ENCODE peak calls at places on chromosomes 4 and X, in nine cellular contexts. P is activated CD8-positive, alpha-beta T cell treated with anti-CD3 and anti-CD28 coated beads, Interleukin-2, amount 10 ng/mL, durations not matched to agents 7 days and 5 days; S is heart right ventricle; C is activated naive CD4-positive, alpha-beta T cell treated with anti-CD3 and anti-CD28 coated beads, Interleukin-2, amount 50 U/mL, for 72 hours; R is stimulated activated memory B cell treated with anti-CD40 and anti-IgM and Interleukin-4, amounts not matched to agents 10 μg/mL and 1 μg/mL and 100 μg/mL, for 72 hours; E is Right ventricle myocardium inferior; Y is activated naive CD8-positive, alpha-beta T cell treated with anti-CD3 and anti-CD28 coated beads, Interleukin-2, amount 50 U/mL, for 24 hours; F is body of pancreas; A is psoas muscle. V is an unnamed sample.

GRCh38 chrX:77768787-77769186 is 17.2 kb downstream of the ATRX start:
- ATAC-seq in Y (peak), E (no peak), R (no peak), P (peak), A (no peak), S (no peak), C (no peak), F (no peak), V (no peak)

GRCh38 chr4:165060938-165061337 is 7.3 kb downstream of the TRIM75 start:
- ATAC-seq in E (no peak), A (no peak), S (no peak), Y (no peak), R (no peak), F (no peak), C (no peak), P (no peak), V (no peak)

GRCh38 chr4:5774416-5775056 is 63.5 kb downstream of the EVC start:
- ATAC-seq in P (no peak), F (no peak), Y (no peak), A (no peak), E (no peak), R (no peak), S (no peak), C (no peak), V (no peak)

GRCh38 chr4:106333186-106333585 is 16.8 kb downstream of the AIMP1 start:
- ATAC-seq in C (no peak), P (no peak), A (no peak), F (no peak), S (no peak), Y (no peak), R (no peak), E (no peak), V (no peak)

GRCh38 chrX:19097553-19097952 is 24.7 kb downstream of the ADGRG2 start:
- ATAC-seq in A (no peak), R (no peak), E (no peak), S (no peak), F (no peak), Y (no peak), P (no peak), C (no peak), V (no peak)

GRCh38 chrX:40331766-40332165 is 234.0 kb upstream of the BCOR start:
- ATAC-seq in A (no peak), S (no peak), C (no peak), E (no peak), P (no peak), R (no peak), F (no peak), Y (no peak), V (no peak)

GRCh38 chr4:144313370-144313769 is 172.9 kb upstream of the GYPA start:
- ATAC-seq in A (no peak), S (no peak), F (no peak), C (no peak), E (no peak), R (no peak), P (no peak), Y (no peak), V (no peak)

GRCh38 chrX:125131146-125131545 is 188.5 kb upstream of the TEX13C start:
- ATAC-seq in Y (no peak), A (no peak), R (no peak), E (no peak), F (no peak), S (no peak), C (no peak), P (no peak), V (no peak)

GRCh38 chr4:82561745-82562552 is at the start of gene TMEM150C:
- ATAC-seq in Y (peak), F (peak), A (peak), R (peak), S (peak), E (peak), P (peak), C (peak), V (no peak)

GRCh38 chr4:125382995-125383394 is 68.2 kb downstream of the FAT4 start:
- ATAC-seq in C (no peak), A (no peak), Y (no peak), R (no peak), F (no peak), P (no peak), S (peak), E (no peak), V (no peak)

GRCh38 chr4:121988950-121989349 is 37.1 kb upstream of the TRPC3 start:
- ATAC-seq in S (no peak), A (no peak), Y (no peak), F (no peak), E (no peak), P (no peak), C (no peak), R (no peak), V (no peak)

GRCh38 chr4:154366956-154367355 is 124.6 kb downstream of the DCHS2 start:
- ATAC-seq in S (no peak), R (no peak), C (no peak), F (no peak), Y (no peak), A (no peak), P (no peak), E (no peak), V (no peak)

GRCh38 chr4:37922323-37922722 is 31.4 kb downstream of the TBC1D1 start:
- ATAC-seq in A (no peak), R (no peak), P (peak), F (no peak), S (no peak), E (no peak), Y (peak), C (peak), V (no peak)

GRCh38 chr4:3703677-3704521 is 62.3 kb upstream of the ADRA2C start:
- ATAC-seq in R (no peak), F (no peak), C (no peak), Y (no peak), E (no peak), S (no peak), P (no peak), A (no peak), V (no peak)

GRCh38 chrX:119190736-119191282 is 45.3 kb upstream of the PGRMC1 start:
- ATAC-seq in S (peak), R (no peak), A (peak), Y (no peak), F (no peak), P (no peak), E (peak), C (no peak), V (no peak)

GRCh38 chr4:110042540-110043517 is 130.1 kb downstream of the EGF start:
- ATAC-seq in E (no peak), R (no peak), C (no peak), S (no peak), A (no peak), P (no peak), F (no peak), Y (no peak), V (no peak)

GRCh38 chrX:136754641-136755040 is 26.1 kb downstream of the ARHGEF6 start:
- ATAC-seq in A (peak), Y (peak), P (peak), S (peak), E (peak), F (no peak), R (no peak), C (peak), V (no peak)

GRCh38 chrX:112760697-112761096 is 79.9 kb downstream of the AMOT start:
- ATAC-seq in A (peak), S (no peak), P (no peak), E (no peak), C (no peak), F (no peak), R (peak), Y (no peak), V (no peak)

GRCh38 chr4:40238700-40239548 is 42.1 kb downstream of the RHOH start:
- ATAC-seq in P (peak), E (no peak), F (no peak), R (no peak), Y (peak), C (peak), A (no peak), S (peak), V (peak)

GRCh38 chr4:28966982-28967381 is 1753.2 kb upstream of the PCDH7 start:
- ATAC-seq in S (no peak), P (no peak), Y (no peak), A (no peak), F (no peak), R (no peak), E (no peak), C (no peak), V (no peak)

GRCh38 chrX:103550415-103551051 is 31.2 kb upstream of the RAB40A start:
- ATAC-seq in P (no peak), Y (no peak), S (no peak), R (no peak), C (no peak), F (no peak), A (no peak), E (no peak), V (no peak)

GRCh38 chr4:83262682-83263081 is 21.9 kb downstream of the COQ2 start:
- ATAC-seq in P (no peak), C (no peak), Y (no peak), E (no peak), A (no peak), S (no peak), F (no peak), R (no peak), V (no peak)

GRCh38 chr4:9942921-9943600 is 78.2 kb downstream of the SLC2A9 start:
- ATAC-seq in S (no peak), E (no peak), F (no peak), P (no peak), R (no peak), A (no peak), Y (no peak), C (no peak), V (no peak)

GRCh38 chrX:69045616-69046345 is 119.5 kb downstream of the PJA1 start:
- ATAC-seq in A (no peak), R (no peak), F (no peak), E (no peak), C (no peak), P (no peak), S (no peak), Y (no peak), V (no peak)

GRCh38 chr4:165682621-165683020 is 190.4 kb upstream of the TLL1 start:
- ATAC-seq in F (no peak), R (no peak), Y (no peak), E (no peak), S (no peak), A (no peak), P (no peak), C (no peak), V (no peak)

GRCh38 chrX:68443155-68443868 is 10.0 kb upstream of the OPHN1 start:
- ATAC-seq in A (no peak), E (no peak), C (no peak), R (no peak), S (no peak), Y (no peak), P (peak), F (no peak), V (peak)

GRCh38 chr4:26826721-26827120 is 33.9 kb upstream of the STIM2 start:
- ATAC-seq in A (no peak), R (peak), E (peak), F (peak), C (no peak), Y (no peak), S (peak), P (no peak), V (no peak)

GRCh38 chrX:154458954-154459829 is 1.1 kb downstream of the PLXNA3 start:
- ATAC-seq in C (peak), F (peak), R (peak), Y (peak), A (peak), S (peak), E (peak), P (peak), V (peak)

GRCh38 chr4:112277220-112277619 is 8.5 kb downstream of the TIFA start:
- ATAC-seq in S (no peak), A (no peak), Y (no peak), R (no peak), P (no peak), C (no peak), F (no peak), E (no peak), V (no peak)

GRCh38 chrX:39508300-39508692 is 589.5 kb downstream of the BCOR start:
- ATAC-seq in P (no peak), Y (peak), S (no peak), F (no peak), A (no peak), E (no peak), C (peak), R (no peak), V (peak)

GRCh38 chr4:25779021-25779420 is 83.8 kb downstream of the SEL1L3 start:
- ATAC-seq in A (no peak), P (no peak), S (no peak), R (no peak), Y (no peak), C (no peak), E (no peak), F (no peak), V (no peak)

GRCh38 chr4:43244688-43245382 is 352.3 kb downstream of the GRXCR1 start:
- ATAC-seq in A (no peak), Y (no peak), R (peak), F (no peak), P (no peak), E (no peak), C (no peak), S (no peak), V (no peak)

GRCh38 chr4:100582146-100582545 is 64.3 kb upstream of the EMCN start:
- ATAC-seq in S (no peak), Y (no peak), A (peak), F (no peak), E (no peak), P (no peak), R (no peak), C (no peak), V (no peak)

GRCh38 chr4:86376850-86377249 is 17.0 kb upstream of the MAPK10 start:
- ATAC-seq in F (no peak), P (no peak), E (no peak), S (no peak), Y (no peak), C (no peak), R (no peak), A (no peak), V (no peak)

GRCh38 chrX:124332481-124333424 is at the start of gene TEX13D:
- ATAC-seq in A (no peak), F (no peak), R (no peak), S (no peak), C (no peak), P (no peak), E (no peak), Y (no peak), V (no peak)

GRCh38 chr4:53365121-53365485 is 758 bp downstream of the SCFD2 start:
- ATAC-seq in S (peak), A (peak), E (no peak), C (no peak), R (peak), Y (no peak), F (no peak), P (peak), V (no peak)

GRCh38 chr4:39043058-39043696 is 11.0 kb upstream of the TMEM156 start:
- ATAC-seq in S (peak), P (no peak), Y (no peak), R (no peak), E (no peak), C (no peak), F (no peak), A (no peak), V (no peak)

GRCh38 chr4:187135878-187136277 is 412.2 kb upstream of the FAT1 start:
- ATAC-seq in Y (no peak), R (no peak), S (no peak), E (no peak), P (no peak), A (no peak), C (no peak), F (no peak), V (no peak)

GRCh38 chr4:148346657-148347056 is 95.6 kb downstream of the NR3C2 start:
- ATAC-seq in C (no peak), Y (no peak), E (no peak), R (no peak), P (no peak), S (no peak), A (no peak), F (no peak), V (no peak)

GRCh38 chrX:118652717-118653116 is 74.7 kb upstream of the IL13RA1 start:
- ATAC-seq in R (no peak), A (no peak), E (no peak), S (no peak), P (no peak), C (no peak), F (no peak), Y (no peak), V (no peak)

V was measured in activated T-helper 17 cell treated with anti-CD3 and anti-CD28 coated beads, Interleukin-2, amount 50 U/mL, for 72 hours.